ENCODE peak calls at places on chromosomes 3 and 15, in five cellular contexts. O, R, D, Q and W are unnamed samples.

GRCh38 chr3:43855674-43856299 is 165.0 kb downstream of the ABHD5 start:
- DNase-seq in D (peak; percentile 46), O (peak; percentile 27), R (peak; percentile 90), Q (peak; percentile 77), W (no peak)

GRCh38 chr3:142962520-142963265 is 781 bp downstream of the PAQR9 start:
- DNase-seq in D (no peak), O (no peak), Q (no peak), R (peak; percentile 53), W (no peak)

GRCh38 chr15:68380456-68380855 is 51.5 kb downstream of the ITGA11 start:
- DNase-seq in Q (no peak), R (no peak), O (no peak), D (no peak), W (no peak)

GRCh38 chr3:57062119-57062631 is 1.7 kb downstream of the SPATA12 start:
- DNase-seq in Q (peak; percentile 22), R (peak; percentile 52), D (peak; percentile 16), O (no peak), W (no peak)

GRCh38 chr3:9108876-9109569 is 140.4 kb downstream of the SRGAP3 start:
- DNase-seq in D (no peak), O (no peak), Q (no peak), R (no peak), W (no peak)

GRCh38 chr3:191492601-191493000 is 31.6 kb downstream of the PYDC2 start:
- DNase-seq in D (peak; percentile 65), Q (no peak), O (no peak), R (no peak), W (no peak)

GRCh38 chr3:159458010-159458409 is 530.6 kb upstream of the IL12A start:
- DNase-seq in R (peak; percentile 36), O (no peak), D (peak; percentile 99), Q (peak; percentile 9), W (peak; percentile 95)

GRCh38 chr3:55728461-55729100 is 241.5 kb upstream of the WNT5A start:
- DNase-seq in R (no peak), O (no peak), D (no peak), Q (no peak), W (no peak)

GRCh38 chr3:177601120-177601519 is 403.8 kb upstream of the TBL1XR1 start:
- DNase-seq in O (no peak), Q (no peak), D (no peak), R (no peak), W (no peak)

GRCh38 chr15:24878153-24878552 is 76.6 kb upstream of the SNRPN start:
- DNase-seq in D (peak; percentile 54), Q (no peak), O (no peak), R (peak; percentile 29), W (no peak)

GRCh38 chr15:63329567-63330350 is 51.9 kb downstream of the CA12 start:
- DNase-seq in R (no peak), D (no peak), Q (no peak), O (no peak), W (no peak)

GRCh38 chr3:116129187-116129945 is 315.9 kb downstream of the LSAMP start:
- DNase-seq in Q (no peak), D (no peak), R (no peak), O (no peak), W (no peak)

GRCh38 chr3:149977391-149977790 is 6.7 kb upstream of the PFN2 start:
- DNase-seq in D (peak; percentile 83), Q (no peak), O (no peak), R (no peak), W (no peak)

GRCh38 chr3:94162700-94163099 is 99.8 kb downstream of the NSUN3 start:
- DNase-seq in Q (no peak), O (peak; percentile 85), D (peak; percentile 81), R (peak; percentile 5), W (peak; percentile 75)

GRCh38 chr3:123919353-123919752 is 35.2 kb upstream of the MYLK start:
- DNase-seq in O (no peak), D (no peak), R (no peak), Q (no peak), W (no peak)

DNA sequence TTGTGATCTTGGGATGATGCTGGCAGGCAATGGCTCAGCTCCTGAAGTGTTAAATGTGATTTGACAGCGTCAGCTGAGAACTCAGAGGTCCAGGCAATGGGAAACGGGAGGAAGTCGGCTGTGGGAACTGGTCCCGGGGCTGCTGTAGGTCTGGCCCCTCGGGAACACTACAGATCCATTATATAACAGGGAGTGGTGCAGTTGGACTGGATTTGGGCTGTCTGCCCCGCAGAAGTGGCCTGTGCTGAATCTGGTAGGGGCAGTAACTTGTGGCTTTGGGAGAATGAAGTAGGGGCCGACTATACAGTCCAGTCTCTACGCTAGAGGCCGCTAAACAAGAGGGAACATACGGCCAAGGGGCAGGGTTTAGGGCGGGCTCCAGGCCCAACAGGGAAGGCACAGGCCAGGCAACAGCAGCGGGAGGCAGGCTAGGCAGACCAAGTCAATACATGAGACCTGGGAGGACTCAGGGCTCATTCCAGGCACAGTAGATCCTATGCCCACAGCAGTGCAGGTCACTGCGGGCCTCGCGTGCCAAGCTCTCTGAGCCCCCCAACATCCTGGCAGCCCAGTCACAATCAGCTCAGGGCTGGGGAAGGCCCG is 20.3 kb upstream of the IL16 start:
- DNase-seq in R (peak; percentile 28), D (no peak), O (no peak), Q (no peak), W (no peak)
- H3K27ac ChIP-seq in R (no peak overlapping the region), D (no peak overlapping the region), O (no peak overlapping the region), Q (no peak overlapping the region), W (no peak overlapping the region)

DNA sequence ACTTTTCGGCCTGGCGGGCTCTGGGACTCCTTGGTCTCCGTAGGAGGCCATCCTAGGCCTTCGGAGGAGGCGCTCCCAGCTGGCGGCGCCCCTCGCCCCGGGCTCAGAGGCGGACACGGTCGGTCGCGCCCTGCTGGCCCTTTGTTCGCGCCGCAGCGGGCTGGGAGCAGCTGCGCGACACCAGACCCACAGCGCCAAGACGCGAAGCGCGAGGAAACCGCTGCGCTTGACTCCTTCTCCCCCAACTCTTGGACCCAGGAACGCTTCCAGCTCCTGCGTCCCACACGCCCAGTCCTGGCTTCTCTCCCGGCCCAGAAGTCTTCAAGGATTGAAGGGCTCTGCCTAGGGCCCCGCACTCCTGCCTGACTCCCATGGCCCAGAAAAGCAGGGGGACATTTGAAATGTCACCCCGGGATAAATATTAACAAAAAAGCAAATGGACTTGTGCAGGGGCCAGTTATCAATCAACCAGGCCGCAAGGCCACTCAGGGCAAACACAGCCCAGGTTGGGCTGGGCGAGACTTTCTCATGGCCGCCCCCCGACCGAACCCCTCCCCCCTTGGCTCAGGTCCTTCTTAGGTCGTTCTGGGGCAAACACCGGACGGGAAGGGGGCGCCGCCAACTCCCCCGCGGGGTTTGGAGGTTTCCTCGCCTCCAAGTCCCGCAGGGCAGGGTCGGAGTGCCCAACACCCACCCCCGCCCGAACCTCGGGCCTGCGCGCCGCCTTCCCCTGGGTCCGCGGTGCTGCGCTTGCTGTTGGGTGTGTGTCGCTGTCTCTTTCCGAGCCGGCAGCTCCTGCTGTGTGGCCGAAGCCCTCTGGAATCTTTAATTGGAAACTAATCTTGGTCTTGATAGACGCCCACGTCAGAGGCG is 5.1 kb downstream of the ONECUT1 start:
- DNase-seq in R (peak; percentile 46), O (no peak), D (no peak), Q (peak; percentile 69), W (no peak)
- TF ChIP-seq EZH2 in R (peak; percentile 86), O (no peak), D (peak; percentile 11), Q (peak; percentile 84), W (no peak)

GRCh38 chr3:134426660-134427181 is 52.5 kb upstream of the AMOTL2 start:
- DNase-seq in R (no peak), Q (no peak), O (no peak), D (peak; percentile 94), W (no peak)
- H3K27ac ChIP-seq in R (no peak overlapping the region), Q (no peak overlapping the region), O (no peak overlapping the region), D (peak overlapping the region; percentile 96), W (peak overlapping the region; percentile 64)

GRCh38 chr15:74365619-74366445 is 1.6 kb downstream of the CYP11A1 start:
- DNase-seq in D (peak; percentile 59), Q (peak; percentile 78), O (no peak), R (peak; percentile 72), W (no peak)
- TF ChIP-seq EZH2 in D (no peak), Q (peak; percentile 70), O (no peak), R (no peak), W (no peak)

DNA sequence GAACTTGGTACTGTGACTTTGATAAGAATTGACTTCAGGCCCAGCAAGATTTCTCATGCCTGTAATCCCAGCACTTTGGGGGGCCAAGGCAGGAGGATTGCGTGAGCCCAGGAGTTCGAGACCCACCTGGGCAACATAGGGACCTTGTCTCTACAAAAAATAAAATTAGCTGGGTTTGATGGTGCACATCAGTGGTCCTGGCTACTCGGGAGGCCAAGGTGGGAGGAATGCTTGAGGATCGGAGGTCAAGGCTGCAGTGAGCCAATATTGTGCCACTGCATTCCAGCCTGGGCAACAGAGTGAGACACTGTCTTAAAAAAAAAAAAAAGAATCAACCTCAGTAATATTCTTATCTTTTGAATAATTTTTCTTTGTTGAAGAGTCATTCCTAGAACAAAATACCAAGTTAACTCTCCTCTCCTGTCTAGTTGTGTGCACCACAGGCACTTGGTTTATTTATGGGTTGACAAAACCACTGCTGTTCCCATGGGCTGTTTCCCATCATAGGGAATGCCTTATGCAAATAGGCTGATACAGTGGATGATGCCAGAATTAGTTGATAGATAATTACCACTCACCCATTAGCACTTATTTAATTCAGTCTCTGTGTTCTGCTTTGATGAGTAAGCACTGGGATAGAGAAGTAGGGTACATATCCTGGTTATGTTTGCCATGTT is 32.8 kb downstream of the TRAK1 start:
- DNase-seq in Q (no peak), D (no peak), O (no peak), R (no peak), W (no peak)
- H3K27ac ChIP-seq in Q (no peak overlapping the region), D (no peak overlapping the region), O (no peak overlapping the region), R (no peak overlapping the region), W (peak overlapping the region; percentile 83)

DNA sequence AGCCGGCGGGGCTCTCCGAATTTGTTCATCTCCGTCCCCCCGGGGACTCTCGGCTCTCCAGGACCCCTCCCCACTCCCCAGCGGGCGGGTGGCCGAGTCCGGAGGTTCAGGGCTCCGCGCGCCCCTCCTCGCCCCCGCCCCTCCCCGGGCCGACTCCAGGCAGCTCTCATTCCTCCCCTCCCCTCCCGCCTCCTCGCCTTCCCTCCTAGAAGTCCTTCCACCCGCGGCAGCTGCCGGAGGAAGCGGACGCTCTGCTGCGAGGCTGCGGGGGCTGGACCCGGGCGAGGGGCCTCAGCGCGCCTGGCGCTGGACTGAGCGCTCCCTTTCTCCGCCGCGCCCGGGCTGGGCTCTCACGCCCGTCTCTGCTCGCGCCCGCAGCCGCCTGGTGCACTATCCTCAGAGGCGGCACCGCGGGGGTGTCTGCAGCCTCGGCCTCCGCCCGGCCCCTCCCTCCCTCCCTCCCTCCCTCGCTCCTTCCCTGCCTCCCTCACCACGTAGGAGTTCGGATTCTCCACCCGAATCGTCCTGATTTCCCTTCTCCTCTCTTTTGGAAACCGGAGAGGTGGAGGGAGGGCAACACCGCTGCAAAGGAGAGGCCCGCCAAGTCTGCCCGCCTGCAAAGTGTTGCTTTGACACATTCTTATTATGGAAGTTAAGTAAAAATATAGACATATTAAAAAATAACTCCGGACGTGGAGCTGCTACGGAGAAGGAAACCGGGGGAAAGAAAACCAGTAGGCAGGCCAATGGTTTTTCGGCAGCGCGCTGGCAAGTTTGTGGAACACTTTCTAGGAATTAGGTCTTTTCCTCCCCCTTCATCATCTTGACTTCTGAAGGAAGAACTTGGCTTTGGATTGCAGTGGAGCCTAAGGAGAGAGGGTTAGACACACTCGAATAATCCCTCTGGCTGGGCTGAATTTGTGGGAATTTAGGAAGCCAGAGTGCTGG is at the start of gene ROBO2:
- DNase-seq in Q (peak; percentile 91), R (peak; percentile 84), D (peak; percentile 33), O (no peak), W (no peak)
- TF ChIP-seq EZH2 in Q (peak; percentile 23), R (no peak), D (peak; percentile 39), O (no peak), W (no peak)

DNA sequence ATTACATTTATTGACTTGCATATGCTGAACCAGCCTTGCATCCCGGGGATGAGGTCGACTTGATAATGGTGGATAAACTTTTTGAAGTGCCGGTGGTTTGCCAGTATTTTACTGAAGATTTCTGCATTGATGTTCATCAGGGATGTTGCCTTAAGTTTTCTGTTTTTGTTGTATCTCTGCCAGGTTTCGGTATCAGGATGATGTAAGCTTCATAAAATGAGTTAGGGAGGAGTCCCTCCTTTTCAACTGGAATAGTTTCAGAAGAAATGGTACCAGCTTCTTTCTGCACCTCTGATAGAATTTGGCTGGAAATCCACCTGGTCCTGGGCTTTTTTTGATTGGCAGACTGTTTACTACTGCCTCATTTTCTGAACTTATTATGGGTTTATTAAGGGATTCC is 250.8 kb downstream of the TBC1D5 start:
- DNase-seq in Q (no peak), D (peak; percentile 88), O (peak; percentile 13), R (no peak), W (no peak)
- H3K27ac ChIP-seq in Q (no peak overlapping the region), D (no peak overlapping the region), O (no peak overlapping the region), R (no peak overlapping the region), W (peak overlapping the region; percentile 24)